ENCODE peak calls at places on chromosomes 3 and 15, in six cellular contexts. D is COR-L47; T is activated CD8-positive, alpha-beta memory T cell treated with anti-CD3 and anti-CD28 coated beads for 48 hours; G is LoVo; V is stromal cell of bone marrow; K is CD8-positive, alpha-beta memory T cell. U is an unnamed sample.

GRCh38 chr3:64642327-64643151 is 45.3 kb downstream of the ADAMTS9 start:
- DNase-seq in D (peak; percentile 35), G (no peak), T (no peak), V (no peak), K (no peak), U (no peak)

GRCh38 chr3:5330152-5330810 is 142.8 kb downstream of the EDEM1 start:
- DNase-seq in T (no peak), V (no peak), G (no peak), D (no peak), K (no peak), U (no peak)

GRCh38 chr15:43376017-43376705 is 5.3 kb downstream of the TUBGCP4 start:
- DNase-seq in G (peak; percentile 41), K (peak; percentile 52), V (peak; percentile 19), T (no peak), D (peak; percentile 30), U (peak; percentile 12)

GRCh38 chr3:87173776-87174175 is 53.3 kb upstream of the CHMP2B start:
- DNase-seq in T (no peak), V (no peak), K (no peak), G (no peak), D (no peak), U (no peak)

GRCh38 chr15:70569139-70569717 is 194.1 kb downstream of the UACA start:
- DNase-seq in D (peak; percentile 19), G (peak; percentile 53), T (no peak), V (peak; percentile 70), K (no peak), U (peak; percentile 40)

GRCh38 chr3:65689436-65689835 is 349.3 kb downstream of the MAGI1 start:
- DNase-seq in K (no peak), V (no peak), D (no peak), T (no peak), G (no peak), U (no peak)

GRCh38 chr3:128824132-128824850 is 55.1 kb upstream of the ACAD9 start:
- DNase-seq in K (no peak), T (no peak), V (no peak), G (no peak), D (no peak), U (no peak)

GRCh38 chr3:164832216-164832615 is 246.1 kb downstream of the SI start:
- DNase-seq in T (no peak), K (no peak), V (no peak), D (no peak), G (no peak), U (no peak)

GRCh38 chr3:134104031-134104430 is 74.3 kb upstream of the SLCO2A1 start:
- DNase-seq in V (no peak), T (no peak), G (no peak), D (no peak), K (no peak), U (no peak)

GRCh38 chr15:49421991-49422390 is 1.1 kb upstream of the FGF7 start:
- DNase-seq in T (no peak), G (peak; percentile 68), K (peak; percentile 52), V (peak; percentile 70), D (peak; percentile 46), U (peak; percentile 48)